ENCODE peak calls at places on chromosome 1, in six cellular contexts. Y is IMR-90, J is mesenchymal stem cell, K is H1, W is H9, D is trophoblast cell. E is an unnamed sample.

GRCh38 chr1:22861764-22862440 is 110.8 kb downstream of the LACTBL1 start:
- DNase-seq in Y (peak; percentile 80), J (peak; percentile 89), K (peak; percentile 78), W (no peak), D (peak; percentile 98), E (peak; percentile 35)

GRCh38 chr1:32361674-32362473 is 411 bp downstream of the FAM229A start:
- DNase-seq in Y (no peak), J (peak; percentile 42), K (peak; percentile 82), W (peak; percentile 58), D (peak; percentile 41), E (no peak)

GRCh38 chr1:6183520-6183989 is 3.4 kb upstream of the CHD5 start:
- DNase-seq in Y (peak; percentile 20), J (no peak), K (no peak), W (peak; percentile 57), D (peak; percentile 32), E (no peak)

GRCh38 chr1:164635074-164635783 is 76.2 kb downstream of the PBX1 start:
- DNase-seq in Y (no peak), J (no peak), K (no peak), W (no peak), D (no peak), E (no peak)

GRCh38 chr1:88867743-88868521 is 23.4 kb downstream of the GTF2B start:
- DNase-seq in Y (peak; percentile 97), J (peak; percentile 79), K (no peak), W (no peak), D (peak; percentile 41), E (no peak)

GRCh38 chr1:1891349-1892078 is 627 bp upstream of the GNB1 start:
- DNase-seq in Y (peak; percentile 45), J (peak; percentile 79), K (no peak), W (peak; percentile 69), D (peak; percentile 39), E (peak; percentile 51)

GRCh38 chr1:15411593-15412487 is 2.2 kb downstream of the EFHD2 start:
- DNase-seq in Y (peak; percentile 47), J (peak; percentile 78), K (no peak), W (no peak), D (peak; percentile 87), E (no peak)

GRCh38 chr1:117059334-117059677 is 820 bp upstream of the TTF2 start:
- DNase-seq in Y (no peak), J (no peak), K (no peak), W (no peak), D (peak; percentile 43), E (no peak)

GRCh38 chr1:113930499-113931161 is 1.5 kb downstream of the HIPK1 start:
- DNase-seq in Y (peak; percentile 83), J (peak; percentile 97), K (no peak), W (no peak), D (peak; percentile 82), E (peak; percentile 32)

GRCh38 chr1:17363351-17363750 is 8.6 kb upstream of the PADI6 start:
- DNase-seq in Y (no peak), J (no peak), K (no peak), W (no peak), D (no peak), E (no peak)

GRCh38 chr1:179742717-179743678 is at the start of gene FAM163A:
- DNase-seq in Y (no peak), J (no peak), K (peak; percentile 73), W (peak; percentile 64), D (peak; percentile 27), E (peak; percentile 46)

GRCh38 chr1:211260161-211261107 is 1.3 kb downstream of the RCOR3 start:
- DNase-seq in Y (peak; percentile 61), J (peak; percentile 85), K (peak; percentile 84), W (peak; percentile 85), D (peak; percentile 77), E (peak; percentile 59)

GRCh38 chr1:245587435-245588105 is 432.8 kb downstream of the KIF26B start:
- DNase-seq in Y (no peak), J (no peak), K (no peak), W (no peak), D (no peak), E (no peak)

GRCh38 chr1:152349611-152350010 is 10.2 kb downstream of the FLG2 start:
- DNase-seq in Y (no peak), J (no peak), K (no peak), W (no peak), D (no peak), E (no peak)

GRCh38 chr1:21511579-21512522 is 2.6 kb downstream of the ALPL start:
- DNase-seq in Y (peak; percentile 96), J (peak; percentile 94), K (no peak), W (no peak), D (peak; percentile 94), E (no peak)

GRCh38 chr1:214604543-214604942 is 1.5 kb downstream of the CENPF start:
- DNase-seq in Y (peak; percentile 33), J (peak; percentile 43), K (no peak), W (no peak), D (no peak), E (no peak)

GRCh38 chr1:154626456-154627246 is 18.7 kb upstream of the ADAR start:
- DNase-seq in Y (no peak), J (no peak), K (no peak), W (no peak), D (no peak), E (no peak)

GRCh38 chr1:245771521-245772281 is 616.9 kb downstream of the KIF26B start:
- DNase-seq in Y (peak; percentile 91), J (peak; percentile 74), K (no peak), W (no peak), D (peak; percentile 93), E (no peak)

GRCh38 chr1:86971778-86972177 is 57.3 kb downstream of the HS2ST1 start:
- DNase-seq in Y (no peak), J (no peak), K (no peak), W (no peak), D (no peak), E (no peak)

GRCh38 chr1:15038232-15039016 is 115.1 kb upstream of the TMEM51 start:
- DNase-seq in Y (peak; percentile 33), J (peak; percentile 20), K (no peak), W (peak; percentile 53), D (peak; percentile 63), E (no peak)

GRCh38 chr1:10171995-10172669 is 38.2 kb upstream of the KIF1B start:
- DNase-seq in Y (no peak), J (no peak), K (no peak), W (no peak), D (no peak), E (no peak)

GRCh38 chr1:228464487-228464983 is 22.6 kb upstream of the RNF187 start:
- DNase-seq in Y (peak; percentile 81), J (peak; percentile 85), K (peak; percentile 84), W (peak; percentile 94), D (peak; percentile 61), E (peak; percentile 85)

GRCh38 chr1:168963596-168963995 is 142.9 kb upstream of the ATP1B1 start:
- DNase-seq in Y (no peak), J (no peak), K (no peak), W (no peak), D (no peak), E (no peak)

GRCh38 chr1:201475121-201475520 is 6.1 kb upstream of the PHLDA3 start:
- DNase-seq in Y (peak; percentile 72), J (no peak), K (no peak), W (no peak), D (peak; percentile 71), E (no peak)

GRCh38 chr1:37479255-37480124 is 5.1 kb downstream of the ZC3H12A start:
- DNase-seq in Y (peak; percentile 90), J (peak; percentile 88), K (no peak), W (no peak), D (peak; percentile 68), E (no peak)

GRCh38 chr1:225866981-225867380 is 15.2 kb downstream of the TMEM63A start:
- DNase-seq in Y (no peak), J (no peak), K (no peak), W (no peak), D (no peak), E (no peak)

GRCh38 chr1:20322081-20322824 is 31.6 kb downstream of the VWA5B1 start:
- DNase-seq in Y (peak; percentile 4), J (no peak), K (no peak), W (no peak), D (no peak), E (no peak)

GRCh38 chr1:22832414-22832786 is 121.8 kb downstream of the EPHB2 start:
- DNase-seq in Y (peak; percentile 80), J (peak; percentile 76), K (no peak), W (no peak), D (peak; percentile 70), E (no peak)

GRCh38 chr1:23622284-23622683 is 63.0 kb upstream of the ID3 start:
- DNase-seq in Y (no peak), J (no peak), K (no peak), W (no peak), D (no peak), E (no peak)

GRCh38 chr1:42533101-42533863 is 70.2 kb downstream of the CCDC30 start:
- DNase-seq in Y (peak; percentile 28), J (no peak), K (no peak), W (no peak), D (no peak), E (no peak)
- H2AFZ ChIP-seq in Y (peak overlapping the region; percentile 2), J (no peak overlapping the region), K (peak overlapping the region; percentile 98), W (no peak overlapping the region), D (no peak overlapping the region), E (peak overlapping the region; percentile 11)

GRCh38 chr1:156705321-156705917 is at the start of gene CRABP2:
- DNase-seq in Y (no peak), J (peak; percentile 52), K (peak; percentile 64), W (no peak), D (peak; percentile 69), E (peak; percentile 78)

GRCh38 chr1:156707486-156708244 is 2.3 kb upstream of the CRABP2 start:
- DNase-seq in Y (peak; percentile 51), J (peak; percentile 57), K (peak; percentile 72), W (peak; percentile 74), D (no peak), E (no peak)

GRCh38 chr1:156707027-156707426 is 1.6 kb upstream of the CRABP2 start:
- DNase-seq in Y (no peak), J (no peak), K (peak; percentile 58), W (no peak), D (no peak), E (no peak)

GRCh38 chr1:156705918-156706646 is 699 bp upstream of the CRABP2 start:
- DNase-seq in Y (peak; percentile 34), J (peak; percentile 71), K (peak; percentile 98), W (peak; percentile 93), D (peak; percentile 77), E (peak; percentile 95)

GRCh38 chr1:156706647-156707008 is 1.2 kb upstream of the CRABP2 start:
- DNase-seq in Y (no peak), J (peak; percentile 66), K (no peak), W (peak; percentile 82), D (peak; percentile 65), E (peak; percentile 78)
- H2BK5ac ChIP-seq in Y (no peak overlapping the region), J (no peak overlapping the region), K (peak overlapping the region; percentile 99), W (no peak overlapping the region), D (no peak overlapping the region), E (peak overlapping the region; percentile 90)

GRCh38 chr1:18643154-18644012 is 12.7 kb downstream of the PAX7 start:
- DNase-seq in Y (no peak), J (no peak), K (peak; percentile 77), W (peak; percentile 76), D (peak; percentile 2), E (no peak)
- H2AFZ ChIP-seq in Y (no peak overlapping the region), J (no peak overlapping the region), K (no peak overlapping the region), W (no peak overlapping the region), D (no peak overlapping the region), E (peak overlapping the region; percentile 60)

GRCh38 chr1:59673575-59674467 is 140.9 kb upstream of the HOOK1 start:
- DNase-seq in Y (no peak), J (no peak), K (no peak), W (peak; percentile 37), D (peak; percentile 36), E (no peak)
- H2BK5ac ChIP-seq in Y (no peak overlapping the region), J (no peak overlapping the region), K (no peak overlapping the region), W (no peak overlapping the region), D (peak overlapping the region; percentile 53), E (no peak overlapping the region)

GRCh38 chr1:224681816-224682215 is 65.7 kb downstream of the CNIH3 start:
- DNase-seq in Y (no peak), J (no peak), K (no peak), W (no peak), D (no peak), E (peak; percentile 21)
- H2AFZ ChIP-seq in Y (no peak overlapping the region), J (no peak overlapping the region), K (no peak overlapping the region), W (no peak overlapping the region), D (no peak overlapping the region), E (peak overlapping the region; percentile 25)